ENCODE peak calls at places on chromosomes 6 and 20, in nine cellular contexts. W is dorsolateral prefrontal cortex, E is kidney, X is lower leg skin, S is GM06990, L is HFF-Myc, R is uterus, P is colonic mucosa, N is GM12878. Z is an unnamed sample.

GRCh38 chr6:84139311-84139710 is 88.1 kb downstream of the CEP162 start:
- DNase-seq in W (no peak), E (no peak), X (no peak), S (no peak), L (no peak), R (no peak), P (no peak), N (no peak), Z (no peak)

GRCh38 chr6:50905297-50905696 is 86.6 kb downstream of the TFAP2B start:
- DNase-seq in W (no peak), E (no peak), X (no peak), S (no peak), L (no peak), R (no peak), P (no peak), N (no peak), Z (no peak)

GRCh38 chr6:16737389-16737788 is 23.9 kb downstream of the ATXN1 start:
- DNase-seq in W (no peak), E (no peak), X (no peak), S (no peak), L (no peak), R (no peak), P (no peak), N (no peak), Z (no peak)

GRCh38 chr6:87396595-87397392 is 11.0 kb upstream of the CFAP206 start:
- DNase-seq in W (no peak), E (no peak), X (no peak), S (no peak), L (no peak), R (no peak), P (no peak), N (no peak), Z (no peak)

GRCh38 chr6:74603676-74604075 is 602.2 kb downstream of the COL12A1 start:
- DNase-seq in W (no peak), E (no peak), X (no peak), S (no peak), L (no peak), R (no peak), P (no peak), N (no peak), Z (no peak)

GRCh38 chr20:20568604-20569205 is 143.7 kb downstream of the RALGAPA2 start:
- DNase-seq in W (peak; percentile 60), E (no peak), X (no peak), S (no peak), L (no peak), R (no peak), P (no peak), N (no peak), Z (peak; percentile 5)

GRCh38 chr6:166589334-166589731 is 2.9 kb upstream of the RAMACL start:
- DNase-seq in W (no peak), E (no peak), X (no peak), S (no peak), L (no peak), R (no peak), P (no peak), N (peak; percentile 42), Z (no peak)

GRCh38 chr6:117531346-117531745 is 48.9 kb downstream of the DCBLD1 start:
- DNase-seq in W (no peak), E (no peak), X (no peak), S (no peak), L (no peak), R (no peak), P (no peak), N (no peak), Z (no peak)

GRCh38 chr20:15005300-15005986 is 668.0 kb upstream of the FLRT3 start:
- DNase-seq in W (no peak), E (no peak), X (no peak), S (no peak), L (no peak), R (no peak), P (no peak), N (no peak), Z (peak; percentile 26)

GRCh38 chr6:166910601-166911000 is 45.7 kb downstream of the RNASET2 start:
- DNase-seq in W (no peak), E (no peak), X (no peak), S (no peak), L (no peak), R (no peak), P (no peak), N (no peak), Z (no peak)

GRCh38 chr6:71551798-71552197 is 263.2 kb downstream of the OGFRL1 start:
- DNase-seq in W (no peak), E (no peak), X (no peak), S (no peak), L (no peak), R (no peak), P (no peak), N (no peak), Z (no peak)

GRCh38 chr6:71558974-71559373 is 270.4 kb downstream of the OGFRL1 start:
- DNase-seq in W (no peak), E (no peak), X (no peak), S (no peak), L (no peak), R (no peak), P (no peak), N (no peak), Z (no peak)

DNA sequence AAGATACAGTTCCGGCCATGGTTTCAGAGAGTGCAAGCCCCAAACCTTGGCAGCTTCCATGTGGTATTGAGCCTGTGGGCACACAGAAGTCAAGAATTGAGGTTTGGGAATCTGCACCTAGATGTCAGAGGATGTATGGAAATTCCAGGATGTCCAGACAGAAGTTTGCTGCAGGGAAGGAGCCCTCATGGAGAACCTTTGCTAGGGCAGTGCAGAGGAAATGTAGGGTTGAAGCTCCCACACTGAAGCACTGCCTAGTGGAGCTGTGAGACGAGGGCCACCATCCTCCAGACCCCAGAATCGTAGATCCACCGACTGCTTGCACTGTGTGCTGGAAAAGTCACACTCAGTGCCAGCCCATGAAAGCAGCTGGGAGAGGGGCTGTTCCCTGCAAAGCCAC is 267.5 kb downstream of the OGFRL1 start:
- DNase-seq in W (no peak), E (no peak), X (no peak), S (no peak), L (no peak), R (no peak), P (no peak), N (no peak), Z (no peak)
- H3K4me3 ChIP-seq in W (no peak overlapping the region), E (no peak overlapping the region), X (no peak overlapping the region), S (no peak overlapping the region), L (no peak overlapping the region), R (no peak overlapping the region), P (no peak overlapping the region), N (no peak overlapping the region), Z (no peak overlapping the region)

DNA sequence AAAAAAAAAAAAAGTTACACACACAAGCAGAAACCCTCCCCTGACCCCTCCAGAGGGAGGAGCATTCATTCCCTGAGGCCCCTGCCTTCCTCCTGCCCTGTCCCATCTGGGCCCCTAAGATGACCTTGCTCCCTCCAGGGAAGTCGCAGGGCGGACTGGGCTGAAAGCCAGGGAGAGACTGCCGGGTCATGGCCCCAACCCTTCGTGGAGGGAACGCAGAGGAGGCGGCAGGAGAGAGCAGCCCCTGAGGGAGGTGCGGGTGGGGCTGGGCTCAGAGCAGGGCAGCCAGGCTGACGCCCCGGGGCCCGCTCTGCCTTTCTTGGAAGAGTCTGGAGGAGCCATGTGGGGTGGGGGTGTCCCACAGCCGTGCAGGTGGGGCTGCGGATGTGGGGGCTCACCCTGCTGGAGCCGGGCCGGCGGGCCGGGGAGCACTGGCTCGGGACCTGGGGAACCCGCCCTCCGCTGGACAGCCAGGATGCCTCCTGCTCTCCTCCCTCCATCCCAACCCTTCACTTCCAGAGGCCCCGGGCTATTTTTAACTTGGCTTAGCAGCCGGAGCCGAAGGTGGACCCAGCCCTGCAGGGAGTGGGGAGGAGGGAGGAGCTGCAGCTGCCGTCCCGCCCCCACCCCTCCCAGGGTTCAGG is 15.0 kb upstream of the ABHD16B start:
- DNase-seq in W (no peak), E (peak; percentile 92), X (no peak), S (no peak), L (no peak), R (peak; percentile 78), P (no peak), N (no peak), Z (no peak)
- TF ChIP-seq CTCF in W (no peak), E (no peak), X (no peak), S (no peak), L (no peak), R (no peak), P (no peak), N (no peak), Z (no peak)

DNA sequence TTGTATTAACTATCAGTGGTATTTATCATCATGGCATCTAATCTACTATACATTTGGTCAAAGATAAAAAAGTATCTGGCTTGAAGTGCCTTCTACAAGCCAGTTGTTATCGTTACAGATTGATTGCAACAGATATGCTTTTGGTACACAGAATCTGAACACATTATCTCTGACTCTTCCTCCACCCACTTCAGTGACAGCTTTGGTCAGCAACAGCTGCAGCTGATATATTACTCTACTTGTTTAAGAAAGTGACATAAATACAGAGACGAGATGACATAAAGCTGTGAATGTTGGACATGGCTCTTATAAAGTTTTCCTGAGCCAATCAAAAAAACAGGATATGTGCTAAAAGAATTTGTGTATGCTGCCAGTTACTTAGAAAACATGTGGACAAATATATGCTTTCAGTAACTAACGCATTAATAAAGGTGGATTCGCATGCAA is 77.6 kb downstream of the HIVEP2 start:
- DNase-seq in W (no peak), E (no peak), X (no peak), S (no peak), L (no peak), R (no peak), P (no peak), N (no peak), Z (no peak)
- H3K4me3 ChIP-seq in W (peak overlapping the region; percentile 16), E (no peak overlapping the region), X (no peak overlapping the region), S (no peak overlapping the region), L (no peak overlapping the region), R (no peak overlapping the region), P (no peak overlapping the region), N (no peak overlapping the region), Z (no peak overlapping the region)

GRCh38 chr20:33276303-33277113 is 6.5 kb upstream of the BPIFB1 start:
- DNase-seq in W (no peak), E (no peak), X (no peak), S (no peak), L (no peak), R (no peak), P (no peak), N (no peak), Z (no peak)

GRCh38 chr20:33278700-33279099 is 4.3 kb upstream of the BPIFB1 start:
- DNase-seq in W (no peak), E (no peak), X (no peak), S (no peak), L (no peak), R (no peak), P (no peak), N (no peak), Z (no peak)

GRCh38 chr20:33275871-33276270 is 7.1 kb upstream of the BPIFB1 start:
- DNase-seq in W (no peak), E (no peak), X (no peak), S (no peak), L (no peak), R (no peak), P (no peak), N (no peak), Z (no peak)

GRCh38 chr20:33279261-33279910 is 3.6 kb upstream of the BPIFB1 start:
- DNase-seq in W (no peak), E (no peak), X (no peak), S (no peak), L (no peak), R (no peak), P (no peak), N (no peak), Z (no peak)

GRCh38 chr20:33277471-33278441 is 5.3 kb upstream of the BPIFB1 start:
- DNase-seq in W (no peak), E (no peak), X (no peak), S (no peak), L (no peak), R (no peak), P (no peak), N (no peak), Z (peak; percentile 53)
- TF ChIP-seq CTCF in W (no peak), E (no peak), X (peak; percentile 6), S (no peak), L (no peak), R (no peak), P (no peak), N (no peak), Z (no peak)

Z was measured in retinal pigment epithelial cell.